ENCODE peak calls at places on chromosomes 3 and 15, in four cellular contexts. One of them, this sample, is unnamed.

GRCh38 chr3:184808021-184808420 is 3.9 kb upstream of the VPS8 start:
- DNase-seq in CD14-positive monocyte: no peak
- DNase-seq in nephron progenitor cell: peak
- DNase-seq in Peyer's patch: no peak
- DNase-seq in this sample: no peak

GRCh38 chr15:37933685-37934084 is 755 bp upstream of the TMCO5A start:
- DNase-seq in nephron progenitor cell: no peak
- DNase-seq in Peyer's patch: no peak
- DNase-seq in CD14-positive monocyte: no peak
- DNase-seq in this sample: no peak

GRCh38 chr15:93341164-93341563 is 252.2 kb upstream of the RGMA start:
- DNase-seq in nephron progenitor cell: no peak
- DNase-seq in Peyer's patch: no peak
- DNase-seq in CD14-positive monocyte: no peak
- DNase-seq in this sample: no peak

GRCh38 chr15:25733036-25733855 is 129.9 kb downstream of the ATP10A start:
- DNase-seq in nephron progenitor cell: no peak
- DNase-seq in CD14-positive monocyte: no peak
- DNase-seq in Peyer's patch: no peak
- DNase-seq in this sample: no peak

GRCh38 chr15:73957276-73957675 is 31.0 kb downstream of the LOXL1 start:
- DNase-seq in Peyer's patch: no peak
- DNase-seq in CD14-positive monocyte: no peak
- DNase-seq in nephron progenitor cell: no peak
- DNase-seq in this sample: no peak

GRCh38 chr3:72135636-72136035 is 350.7 kb upstream of the PROK2 start:
- DNase-seq in Peyer's patch: no peak
- DNase-seq in nephron progenitor cell: no peak
- DNase-seq in CD14-positive monocyte: no peak
- DNase-seq in this sample: no peak

GRCh38 chr3:39423571-39423970 is 17.1 kb downstream of the RPSA start:
- DNase-seq in nephron progenitor cell: no peak
- DNase-seq in Peyer's patch: no peak
- DNase-seq in CD14-positive monocyte: no peak
- DNase-seq in this sample: no peak

GRCh38 chr3:182136008-182136910 is 424.5 kb downstream of the SOX2 start:
- DNase-seq in Peyer's patch: no peak
- DNase-seq in nephron progenitor cell: no peak
- DNase-seq in CD14-positive monocyte: no peak
- DNase-seq in this sample: no peak

GRCh38 chr3:51942603-51943450 is 664 bp downstream of the PARP3 start:
- DNase-seq in Peyer's patch: peak
- DNase-seq in CD14-positive monocyte: peak
- DNase-seq in nephron progenitor cell: no peak
- DNase-seq in this sample: no peak

GRCh38 chr3:17151598-17152373 is 267.0 kb downstream of the PLCL2 start:
- DNase-seq in Peyer's patch: peak
- DNase-seq in CD14-positive monocyte: no peak
- DNase-seq in nephron progenitor cell: no peak
- DNase-seq in this sample: no peak

GRCh38 chr3:71309886-71310285 is 273.6 kb downstream of the FOXP1 start:
- DNase-seq in CD14-positive monocyte: no peak
- DNase-seq in Peyer's patch: no peak
- DNase-seq in nephron progenitor cell: no peak
- DNase-seq in this sample: no peak

This sample was measured in hippocampal formation.